ENCODE peak calls at places on chromosomes 12 and 14, in ten cellular contexts. Z is CD8-positive, alpha-beta T cell; M is ovary; R is left ventricle myocardium inferior; D is mesenchymal stem cell; P is endothelial cell of umbilical vein; V is gastrocnemius medialis; N is H1; G is heart left ventricle; J is K562. Y is an unnamed sample. For H3K36me3, the result is how much of the 10 kb centered on the place peaks cover.

GRCh38 chr12:30187426-30187825 is 403.7 kb upstream of the TMTC1 start:
- DNase-seq in G (no peak), J (no peak), M (no peak), R (no peak), V (no peak), D (no peak), P (no peak), Z (no peak), N (no peak), Y (no peak)

GRCh38 chr12:11958216-11959091 is 112.3 kb upstream of the BCL2L14 start:
- DNase-seq in M (no peak), N (no peak), V (no peak), R (no peak), D (peak), G (no peak), Z (peak), J (no peak), P (peak), Y (peak)

GRCh38 chr14:46840971-46841729 is 189.6 kb upstream of the RPL10L start:
- DNase-seq in M (no peak), Z (no peak), D (peak), V (no peak), P (no peak), J (no peak), R (no peak), G (no peak), N (no peak), Y (no peak)

GRCh38 chr12:44002607-44003006 is 166.7 kb downstream of the TMEM117 start:
- DNase-seq in N (no peak), V (no peak), Z (no peak), D (no peak), J (no peak), M (no peak), R (no peak), G (no peak), P (no peak), Y (no peak)

GRCh38 chr14:77022219-77022852 is 6.2 kb downstream of the IRF2BPL start:
- DNase-seq in V (no peak), N (no peak), P (no peak), D (peak), M (no peak), J (no peak), G (no peak), R (no peak), Z (no peak), Y (no peak)

GRCh38 chr14:65788876-65789859 is 376.6 kb downstream of the FUT8 start:
- DNase-seq in N (no peak), V (no peak), D (no peak), G (no peak), M (no peak), J (no peak), R (no peak), Z (no peak), P (no peak), Y (no peak)

GRCh38 chr14:101808020-101808641 is 46.6 kb downstream of the PPP2R5C start:
- DNase-seq in G (no peak), R (no peak), V (no peak), M (no peak), Z (no peak), D (no peak), N (peak), J (peak), P (no peak), Y (no peak)

GRCh38 chr12:131139363-131140068 is 185.8 kb downstream of the ADGRD1 start:
- DNase-seq in M (no peak), V (no peak), J (no peak), Z (no peak), D (no peak), R (no peak), P (no peak), N (no peak), G (no peak), Y (no peak)

GRCh38 chr12:64147011-64147671 is 75.0 kb downstream of the KICS2 start:
- DNase-seq in V (no peak), J (no peak), Z (no peak), R (no peak), D (no peak), G (no peak), N (no peak), P (no peak), M (no peak), Y (no peak)

GRCh38 chr14:101397206-101397605 is 164.1 kb upstream of the DIO3 start:
- DNase-seq in D (no peak), P (no peak), R (no peak), V (no peak), N (no peak), Z (no peak), J (no peak), M (no peak), G (no peak), Y (no peak)

GRCh38 chr12:106585862-106586534 is 3.2 kb downstream of the RFX4 start:
- DNase-seq in P (no peak), D (peak), M (no peak), G (no peak), Z (no peak), J (no peak), N (no peak), R (no peak), V (no peak), Y (no peak)

GRCh38 chr12:2825133-2825532 is 9.7 kb downstream of the NRIP2 start:
- DNase-seq in N (no peak), J (no peak), G (no peak), R (no peak), V (no peak), Z (no peak), D (no peak), M (no peak), P (no peak), Y (no peak)

GRCh38 chr14:61472801-61473376 is 151.5 kb downstream of the PRKCH start:
- DNase-seq in D (peak), P (peak), G (no peak), N (no peak), R (no peak), V (no peak), Z (peak), J (no peak), M (no peak), Y (no peak)

GRCh38 chr14:60094306-60094897 is 2.7 kb downstream of the PCNX4 start:
- DNase-seq in Z (no peak), N (peak), D (peak), J (peak), R (no peak), M (no peak), V (no peak), P (peak), G (peak), Y (peak)

GRCh38 chr12:85874064-85874463 is at the start of gene NTS:
- DNase-seq in J (no peak), D (peak), V (no peak), N (no peak), R (no peak), P (no peak), Z (no peak), M (no peak), G (no peak), Y (no peak)

GRCh38 chr12:112855375-112855774 is 51.4 kb upstream of the OAS1 start:
- DNase-seq in V (no peak), G (no peak), M (no peak), Z (no peak), N (no peak), R (no peak), D (no peak), J (no peak), P (no peak), Y (no peak)

GRCh38 chr12:122111070-122111750 is 32.7 kb downstream of the MLXIP start:
- DNase-seq in M (no peak), N (no peak), J (no peak), R (no peak), G (no peak), P (no peak), V (peak), Z (no peak), D (no peak), Y (no peak)

DNA sequence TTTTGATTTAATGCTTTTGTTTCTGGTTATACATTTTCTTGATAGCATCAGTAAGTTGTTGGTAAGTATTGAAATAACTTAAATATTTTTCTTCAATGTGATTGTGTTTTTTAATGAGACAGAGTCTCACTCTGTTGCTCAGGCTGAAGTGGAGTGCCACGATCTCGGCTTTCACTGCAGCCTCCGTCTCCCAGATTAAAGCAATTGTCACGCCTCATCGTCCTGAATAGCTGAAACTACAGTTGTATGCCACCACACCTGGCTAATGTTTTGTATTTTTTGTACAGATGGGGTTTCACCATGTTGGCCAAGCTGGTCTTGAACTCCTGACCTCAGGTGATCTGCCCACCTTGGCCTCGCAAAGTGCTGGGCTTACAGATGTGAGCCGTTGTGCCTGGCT is 78.8 kb downstream of the FGD4 start:
- DNase-seq in V (no peak), P (no peak), R (no peak), Z (no peak), M (no peak), J (no peak), D (no peak), N (no peak), G (no peak), Y (no peak)
- H3K36me3 ChIP-seq in V (under half), P (under half), R (under half), Z (under half), M (under half), J (under half), D (under half), N (under half), G (under half), Y (under half)

GRCh38 chr12:92859650-92860386 is 69.3 kb downstream of the EEA1 start:
- DNase-seq in P (no peak), M (no peak), J (no peak), G (no peak), V (no peak), R (no peak), N (no peak), Z (no peak), D (no peak), Y (no peak)
- H3K36me3 ChIP-seq in P (under half), M (under half), J (under half), G (under half), V (under half), R (under half), N (under half), Z (under half), D (under half), Y (under half)

GRCh38 chr12:132842449-132843045 is 13.9 kb upstream of the GOLGA3 start:
- DNase-seq in J (no peak), M (no peak), P (no peak), Z (no peak), N (no peak), V (no peak), R (no peak), G (no peak), D (no peak), Y (no peak)
- H3K36me3 ChIP-seq in J (under half), M (under half), P (under half), Z (under half), N (under half), V (under half), R (half or more), G (half or more), D (half or more), Y (under half)

DNA sequence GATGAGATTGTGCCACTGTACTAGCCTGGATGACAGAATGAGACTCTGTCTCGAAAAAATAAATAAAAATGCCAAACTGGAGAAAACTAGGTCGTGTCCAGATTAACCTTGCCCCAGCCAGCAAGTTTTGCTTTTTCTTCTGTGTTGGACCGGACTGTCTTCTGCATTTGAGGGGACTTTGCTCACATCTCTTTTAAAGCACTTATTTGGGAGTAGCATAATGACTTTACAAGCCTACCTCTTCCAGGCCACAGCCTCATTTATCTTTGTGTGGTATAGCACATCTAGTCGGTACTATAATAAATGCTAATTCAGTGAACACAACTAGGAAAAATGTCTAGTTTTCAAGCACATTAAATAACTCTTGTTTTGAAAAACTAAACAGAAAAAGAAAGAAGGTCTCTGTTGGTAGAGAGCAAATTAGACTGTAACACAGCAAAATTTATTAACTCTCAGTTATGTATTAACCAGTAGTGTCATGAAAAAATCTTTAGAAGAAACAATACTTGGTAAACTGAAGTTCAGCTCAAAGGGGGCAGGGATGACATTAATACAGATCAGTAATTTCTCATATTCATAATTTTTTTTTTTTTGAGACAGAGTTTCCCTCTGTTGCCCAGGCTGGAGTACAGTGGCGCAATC is 52.0 kb downstream of the WDHD1 start:
- DNase-seq in D (no peak), M (no peak), P (no peak), R (no peak), N (no peak), V (no peak), G (no peak), J (no peak), Z (no peak), Y (no peak)
- H3K36me3 ChIP-seq in D (under half), M (under half), P (under half), R (under half), N (under half), V (under half), G (under half), J (under half), Z (under half), Y (under half)

Y was measured in SJSA1.